ENCODE peak calls at places on chromosomes 2 and 18, in five cellular contexts. K, A, Y, O and B are unnamed samples.

GRCh38 chr2:152925540-152926448 is 207.4 kb downstream of the ARL6IP6 start:
- DNase-seq in K (peak), A (peak), Y (peak), O (peak), B (peak)

GRCh38 chr2:55721601-55722215 is 28.1 kb upstream of the PNPT1 start:
- DNase-seq in K (no peak), A (no peak), Y (no peak), O (no peak), B (no peak)

GRCh38 chr2:180057706-180058412 is 50.8 kb upstream of the CWC22 start:
- DNase-seq in K (no peak), A (no peak), Y (no peak), O (no peak), B (no peak)

GRCh38 chr2:206983156-206983875 is 44.0 kb downstream of the CPO start:
- DNase-seq in K (no peak), A (no peak), Y (no peak), O (no peak), B (no peak)

GRCh38 chr18:11047156-11047555 is 102.2 kb downstream of the PIEZO2 start:
- DNase-seq in K (no peak), A (no peak), Y (no peak), O (no peak), B (no peak)

GRCh38 chr18:36043153-36043552 is 24.2 kb downstream of the RPRD1A start:
- DNase-seq in K (no peak), A (no peak), Y (no peak), O (no peak), B (no peak)

GRCh38 chr2:7118606-7119503 is 201.6 kb downstream of the RNF144A start:
- DNase-seq in K (peak), A (no peak), Y (no peak), O (peak), B (no peak)

GRCh38 chr2:25939257-25939668 is 43.0 kb downstream of the KIF3C start:
- DNase-seq in K (no peak), A (no peak), Y (no peak), O (no peak), B (no peak)

GRCh38 chr2:232534940-232535735 is 4.4 kb upstream of the CHRNG start:
- DNase-seq in K (peak), A (no peak), Y (no peak), O (no peak), B (no peak)

GRCh38 chr18:58863539-58864145 is 1.0 kb upstream of the ZNF532 start:
- DNase-seq in K (peak), A (no peak), Y (peak), O (no peak), B (peak)

GRCh38 chr2:174868916-174869315 is 104.6 kb upstream of the CHRNA1 start:
- DNase-seq in K (no peak), A (no peak), Y (no peak), O (no peak), B (no peak)

GRCh38 chr18:36188912-36189311 is 1.6 kb downstream of the MOCOS start:
- DNase-seq in K (no peak), A (no peak), Y (no peak), O (no peak), B (no peak)

GRCh38 chr18:8052237-8052701 is 485.2 kb downstream of the PTPRM start:
- DNase-seq in K (no peak), A (no peak), Y (no peak), O (no peak), B (no peak)

GRCh38 chr2:43370146-43370545 is 143.7 kb upstream of the ZFP36L2 start:
- DNase-seq in K (no peak), A (no peak), Y (no peak), O (no peak), B (no peak)

GRCh38 chr2:196482119-196483065 is 157.1 kb upstream of the CCDC150 start:
- DNase-seq in K (no peak), A (no peak), Y (no peak), O (no peak), B (no peak)

GRCh38 chr2:42060718-42061619 is 13.1 kb downstream of the PKDCC start:
- DNase-seq in K (peak), A (no peak), Y (no peak), O (no peak), B (peak)

GRCh38 chr2:176768185-176768584 is 444.4 kb upstream of the HNRNPA3 start:
- DNase-seq in K (no peak), A (no peak), Y (no peak), O (no peak), B (no peak)

GRCh38 chr18:4603955-4604354 is 148.8 kb upstream of the DLGAP1 start:
- DNase-seq in K (no peak), A (no peak), Y (no peak), O (no peak), B (no peak)

GRCh38 chr2:4483050-4483449 is 779.7 kb downstream of the DCDC2C start:
- DNase-seq in K (no peak), A (no peak), Y (no peak), O (no peak), B (no peak)

GRCh38 chr18:25109484-25109883 is 242.5 kb downstream of the ZNF521 start:
- DNase-seq in K (no peak), A (no peak), Y (no peak), O (no peak), B (no peak)

GRCh38 chr2:79855264-79856006 is 342.6 kb downstream of the CTNNA2 start:
- DNase-seq in K (no peak), A (no peak), Y (peak), O (no peak), B (peak)

GRCh38 chr2:156437272-156437671 is 1.1 kb downstream of the GPD2 start:
- DNase-seq in K (peak), A (peak), Y (peak), O (no peak), B (no peak)

GRCh38 chr2:98580656-98581284 is 27.5 kb downstream of the COA5 start:
- DNase-seq in K (peak), A (no peak), Y (no peak), O (no peak), B (no peak)

GRCh38 chr2:206443735-206444527 is 599 bp downstream of the ADAM23 start:
- DNase-seq in K (peak), A (no peak), Y (no peak), O (peak), B (no peak)